ENCODE peak calls at places on chromosomes 16 and 17, in six cellular contexts. T is iris pigment epithelial cell, A is NCI-H1105 treated with DMSO at 0.1 percent for 48 hours, U is NCI-H460, M is EL, C is Kasumi-1. E is an unnamed sample.

GRCh38 chr17:20187049-20187448 is 177.9 kb downstream of the SPECC1 start:
- DNase-seq in T (peak), A (no peak), U (no peak), C (no peak), M (peak), E (no peak)

GRCh38 chr17:68096111-68096510 is 60.6 kb downstream of the KPNA2 start:
- DNase-seq in U (no peak), C (no peak), T (no peak), A (no peak), M (no peak), E (no peak)

GRCh38 chr17:31869797-31870568 is 10.9 kb upstream of the COPRS start:
- DNase-seq in U (no peak), M (peak), A (no peak), T (no peak), C (no peak), E (no peak)

GRCh38 chr16:84477661-84478060 is 26.8 kb downstream of the MEAK7 start:
- DNase-seq in M (no peak), T (no peak), U (no peak), C (no peak), A (no peak), E (no peak)

GRCh38 chr17:66839616-66840015 is 4.7 kb downstream of the CACNG5 start:
- DNase-seq in C (no peak), T (no peak), U (no peak), M (no peak), A (no peak), E (no peak)

GRCh38 chr17:38591759-38592241 is 14.0 kb downstream of the SRCIN1 start:
- DNase-seq in T (peak), M (peak), C (peak), A (no peak), U (no peak), E (no peak)

GRCh38 chr17:75778861-75779249 is 5.8 kb upstream of the UNK start:
- DNase-seq in A (peak), T (no peak), U (no peak), M (peak), C (peak), E (peak)

GRCh38 chr16:66878067-66878466 is 2.2 kb upstream of the PDP2 start:
- DNase-seq in C (peak), T (no peak), M (peak), A (no peak), U (no peak), E (no peak)

GRCh38 chr16:88688013-88688778 is 1.9 kb upstream of the SNAI3 start:
- DNase-seq in U (no peak), M (no peak), T (no peak), C (no peak), A (peak), E (no peak)